ENCODE peak calls at places on chromosomes 12 and 14, in ten cellular contexts. L is right atrium auricular region, H is thyroid gland, K is lower lobe of right lung, N is Panc1, V is body of pancreas, B is ascending aorta, R is keratinocyte, T is pancreas, M is fibroblast of lung. G is an unnamed sample. For H3K4me1, the result is how much of the 10 kb centered on the place peaks cover.

GRCh38 chr12:24695657-24696329 is 253.1 kb downstream of the BCAT1 start:
- DNase-seq in L (no peak), H (peak), K (no peak), N (no peak), V (no peak), B (no peak), R (no peak), T (no peak), M (peak), G (no peak)

GRCh38 chr12:121866331-121866730 is 7.7 kb upstream of the HPD start:
- DNase-seq in L (no peak), H (no peak), K (no peak), N (no peak), V (no peak), B (no peak), R (no peak), T (no peak), M (no peak), G (no peak)

GRCh38 chr12:77751939-77752338 is 78.8 kb upstream of the NAV3 start:
- DNase-seq in L (no peak), H (no peak), K (no peak), N (no peak), V (no peak), B (no peak), R (no peak), T (no peak), M (peak), G (no peak)

GRCh38 chr14:52121441-52121840 is 52.6 kb upstream of the NID2 start:
- DNase-seq in L (no peak), H (no peak), K (no peak), N (no peak), V (no peak), B (no peak), R (no peak), T (no peak), M (no peak), G (no peak)

GRCh38 chr14:104802913-104803184 is 1.9 kb downstream of the ZBTB42 start:
- DNase-seq in L (no peak), H (no peak), K (no peak), N (no peak), V (no peak), B (no peak), R (no peak), T (no peak), M (no peak), G (no peak)

GRCh38 chr12:114668151-114668891 is 15.7 kb downstream of the TBX3 start:
- DNase-seq in L (peak), H (peak), K (peak), N (no peak), V (peak), B (peak), R (peak), T (peak), M (peak), G (peak)

GRCh38 chr14:104731249-104731924 is 7.4 kb downstream of the ADSS1 start:
- DNase-seq in L (no peak), H (no peak), K (no peak), N (no peak), V (no peak), B (no peak), R (no peak), T (no peak), M (no peak), G (no peak)

GRCh38 chr12:867905-868304 is 81.6 kb downstream of the RAD52 start:
- DNase-seq in L (no peak), H (no peak), K (no peak), N (no peak), V (no peak), B (no peak), R (no peak), T (no peak), M (no peak), G (no peak)

GRCh38 chr12:27333311-27334009 is 824 bp downstream of the BMAL2 start:
- DNase-seq in L (no peak), H (peak), K (peak), N (no peak), V (peak), B (no peak), R (no peak), T (peak), M (no peak), G (peak)

GRCh38 chr12:109999983-110000505 is 814 bp downstream of the ANKRD13A start:
- DNase-seq in L (no peak), H (peak), K (peak), N (no peak), V (peak), B (peak), R (no peak), T (peak), M (peak), G (no peak)

GRCh38 chr14:36661506-36662257 is at the start of gene PAX9:
- DNase-seq in L (no peak), H (peak), K (peak), N (peak), V (peak), B (no peak), R (peak), T (peak), M (peak), G (peak)

GRCh38 chr14:89486961-89487360 is 69.9 kb upstream of the FOXN3 start:
- DNase-seq in L (no peak), H (no peak), K (no peak), N (no peak), V (no peak), B (no peak), R (no peak), T (no peak), M (no peak), G (no peak)

GRCh38 chr14:44372807-44373497 is 134.1 kb downstream of the FSCB start:
- DNase-seq in L (no peak), H (no peak), K (no peak), N (no peak), V (no peak), B (no peak), R (no peak), T (no peak), M (no peak), G (no peak)

GRCh38 chr12:47938093-47938492 is 25.3 kb upstream of the TMEM106C start:
- DNase-seq in L (no peak), H (no peak), K (no peak), N (no peak), V (no peak), B (no peak), R (no peak), T (no peak), M (peak), G (no peak)

GRCh38 chr14:76311410-76311758 is 64.6 kb upstream of the ESRRB start:
- DNase-seq in L (no peak), H (no peak), K (no peak), N (no peak), V (no peak), B (no peak), R (no peak), T (no peak), M (no peak), G (no peak)

GRCh38 chr12:89783321-89784060 is 74.9 kb upstream of the ATP2B1 start:
- DNase-seq in L (no peak), H (no peak), K (no peak), N (no peak), V (no peak), B (no peak), R (no peak), T (no peak), M (peak), G (no peak)

GRCh38 chr12:108312885-108313203 is 26.3 kb downstream of the CMKLR1 start:
- DNase-seq in L (no peak), H (peak), K (peak), N (no peak), V (peak), B (peak), R (no peak), T (no peak), M (no peak), G (peak)

GRCh38 chr14:23550827-23551265 is 719 bp downstream of the ZFHX2 start:
- DNase-seq in L (no peak), H (no peak), K (peak), N (no peak), V (no peak), B (no peak), R (no peak), T (peak), M (no peak), G (no peak)

GRCh38 chr14:31024577-31025334 is 693 bp upstream of the AP4S1 start:
- DNase-seq in L (no peak), H (no peak), K (no peak), N (no peak), V (no peak), B (no peak), R (no peak), T (no peak), M (peak), G (no peak)

GRCh38 chr12:26434299-26434915 is 239.0 kb downstream of the SSPN start:
- DNase-seq in L (no peak), H (peak), K (no peak), N (peak), V (peak), B (no peak), R (peak), T (no peak), M (peak), G (no peak)

GRCh38 chr14:99745307-99745951 is 47.8 kb upstream of the EML1 start:
- DNase-seq in L (no peak), H (no peak), K (peak), N (no peak), V (no peak), B (no peak), R (no peak), T (no peak), M (peak), G (no peak)

GRCh38 chr12:101939856-101940265 is 62.5 kb downstream of the DRAM1 start:
- DNase-seq in L (peak), H (peak), K (no peak), N (peak), V (peak), B (peak), R (peak), T (no peak), M (peak), G (no peak)

GRCh38 chr12:14795028-14795448 is 8.2 kb downstream of the WBP11 start:
- DNase-seq in L (no peak), H (no peak), K (no peak), N (no peak), V (no peak), B (no peak), R (no peak), T (no peak), M (no peak), G (no peak)

GRCh38 chr14:89767861-89768268 is 186.7 kb downstream of the EFCAB11 start:
- DNase-seq in L (no peak), H (peak), K (no peak), N (peak), V (peak), B (no peak), R (no peak), T (no peak), M (peak), G (no peak)

GRCh38 chr14:20512139-20512905 is 7.0 kb downstream of the RNASE10 start:
- DNase-seq in L (no peak), H (no peak), K (no peak), N (no peak), V (no peak), B (no peak), R (no peak), T (no peak), M (no peak), G (no peak)

GRCh38 chr14:41167040-41167439 is 439.6 kb upstream of the LRFN5 start:
- DNase-seq in L (no peak), H (no peak), K (no peak), N (no peak), V (no peak), B (no peak), R (no peak), T (no peak), M (no peak), G (no peak)

GRCh38 chr12:32874926-32875325 is 21.7 kb downstream of the PKP2 start:
- DNase-seq in L (no peak), H (no peak), K (no peak), N (no peak), V (no peak), B (no peak), R (no peak), T (no peak), M (no peak), G (no peak)

GRCh38 chr12:88570103-88570502 is 10.2 kb downstream of the KITLG start:
- DNase-seq in L (no peak), H (no peak), K (no peak), N (no peak), V (no peak), B (no peak), R (no peak), T (no peak), M (peak), G (no peak)

GRCh38 chr12:25248732-25249131 is 2.0 kb downstream of the KRAS start:
- DNase-seq in L (no peak), H (no peak), K (no peak), N (no peak), V (no peak), B (no peak), R (no peak), T (no peak), M (no peak), G (no peak)

GRCh38 chr14:99538275-99538674 is 57.1 kb downstream of the CCNK start:
- DNase-seq in L (no peak), H (peak), K (no peak), N (no peak), V (no peak), B (no peak), R (no peak), T (no peak), M (peak), G (no peak)

GRCh38 chr12:116385486-116386217 is 108.2 kb upstream of the MED13L start:
- DNase-seq in L (no peak), H (no peak), K (no peak), N (no peak), V (no peak), B (no peak), R (no peak), T (no peak), M (no peak), G (no peak)

GRCh38 chr14:38201137-38201828 is 6.4 kb upstream of the SSTR1 start:
- DNase-seq in L (no peak), H (no peak), K (no peak), N (no peak), V (no peak), B (no peak), R (peak), T (no peak), M (no peak), G (no peak)

GRCh38 chr14:68519788-68520187 is 273.1 kb downstream of the ZFP36L1 start:
- DNase-seq in L (no peak), H (no peak), K (no peak), N (no peak), V (no peak), B (no peak), R (no peak), T (no peak), M (no peak), G (no peak)

GRCh38 chr12:5691943-5692342 is 253.1 kb downstream of the ANO2 start:
- DNase-seq in L (no peak), H (no peak), K (no peak), N (no peak), V (no peak), B (no peak), R (no peak), T (no peak), M (no peak), G (no peak)

GRCh38 chr12:113475451-113476085 is 3.9 kb upstream of the LHX5 start:
- DNase-seq in L (no peak), H (no peak), K (no peak), N (no peak), V (no peak), B (no peak), R (no peak), T (no peak), M (no peak), G (no peak)

GRCh38 chr12:82874935-82875334 is 188.2 kb downstream of the TMTC2 start:
- DNase-seq in L (no peak), H (no peak), K (no peak), N (no peak), V (no peak), B (no peak), R (no peak), T (no peak), M (peak), G (no peak)

GRCh38 chr14:71855399-71856036 is 76.7 kb upstream of the RGS6 start:
- DNase-seq in L (peak), H (peak), K (peak), N (peak), V (peak), B (peak), R (peak), T (peak), M (peak), G (peak)

GRCh38 chr12:124504273-124505000 is 63.0 kb downstream of the NCOR2 start:
- DNase-seq in L (no peak), H (no peak), K (no peak), N (no peak), V (no peak), B (no peak), R (no peak), T (no peak), M (no peak), G (peak)
- H3K4me1 ChIP-seq in L (under half), H (half or more), K (half or more), N (half or more), V (half or more), B (under half), R (half or more), T (under half), M (under half), G (half or more)

GRCh38 chr14:73744874-73745529 is 30.8 kb upstream of the PNMA1 start:
- DNase-seq in L (no peak), H (peak), K (peak), N (no peak), V (peak), B (no peak), R (peak), T (peak), M (no peak), G (peak)

GRCh38 chr14:73744175-73744867 is 30.1 kb upstream of the PNMA1 start:
- DNase-seq in L (no peak), H (no peak), K (no peak), N (no peak), V (no peak), B (no peak), R (no peak), T (no peak), M (no peak), G (no peak)

GRCh38 chr14:73746540-73747385 is 32.6 kb upstream of the PNMA1 start:
- DNase-seq in L (no peak), H (no peak), K (no peak), N (no peak), V (no peak), B (no peak), R (no peak), T (no peak), M (no peak), G (no peak)

GRCh38 chr14:73747386-73748211 is 33.4 kb upstream of the PNMA1 start:
- DNase-seq in L (no peak), H (no peak), K (no peak), N (no peak), V (no peak), B (no peak), R (no peak), T (no peak), M (no peak), G (no peak)

DNA sequence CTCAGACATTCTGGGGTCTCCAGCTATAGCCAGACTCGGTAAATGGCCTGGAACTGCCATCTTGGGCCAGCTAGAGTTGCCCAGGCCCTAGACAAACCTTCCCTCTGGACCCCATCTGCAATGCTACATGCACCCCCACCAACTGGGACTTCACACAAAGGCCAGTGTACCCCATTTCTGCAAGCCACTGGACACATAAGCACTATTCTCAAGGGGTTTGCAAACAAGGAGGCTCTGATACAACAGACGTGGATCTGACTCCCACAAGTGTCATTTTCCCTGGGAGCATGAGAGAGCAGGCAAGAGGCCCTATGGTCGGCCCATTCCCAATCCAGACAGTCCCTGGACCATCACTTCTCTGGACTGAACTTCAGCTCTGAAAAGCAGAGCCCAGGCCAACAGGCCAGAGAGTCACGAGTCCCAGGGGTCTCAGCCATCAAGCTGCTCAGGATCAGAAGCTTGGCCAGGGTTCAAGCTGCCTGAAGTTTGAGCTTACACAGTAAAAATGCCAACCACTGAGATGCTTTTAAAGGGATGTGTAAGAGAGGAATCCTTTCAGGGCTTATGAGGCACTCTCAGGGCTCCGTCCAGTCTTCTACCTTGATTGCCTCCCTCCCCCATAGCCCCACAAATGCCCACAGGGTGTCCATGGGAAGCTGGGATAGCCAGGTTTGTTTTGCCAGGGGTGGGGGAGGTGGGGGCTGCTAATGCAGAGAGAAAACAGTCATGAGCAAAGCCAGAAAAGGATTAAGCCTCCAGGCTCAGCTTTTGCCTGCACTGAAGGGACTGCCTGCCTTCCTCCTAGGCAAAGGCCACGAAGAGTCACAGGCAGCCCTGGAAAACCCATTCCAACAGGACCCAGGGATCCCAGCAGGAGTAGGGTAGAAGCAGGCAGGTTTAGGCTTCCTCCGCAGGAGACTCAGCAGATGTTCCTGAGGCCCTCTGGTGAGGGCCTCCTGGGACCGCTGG is 31.7 kb upstream of the PNMA1 start:
- DNase-seq in L (no peak), H (no peak), K (no peak), N (no peak), V (no peak), B (no peak), R (no peak), T (no peak), M (no peak), G (no peak)
- H3K4me1 ChIP-seq in L (under half), H (half or more), K (half or more), N (half or more), V (half or more), B (half or more), R (half or more), T (under half), M (half or more), G (half or more)

DNA sequence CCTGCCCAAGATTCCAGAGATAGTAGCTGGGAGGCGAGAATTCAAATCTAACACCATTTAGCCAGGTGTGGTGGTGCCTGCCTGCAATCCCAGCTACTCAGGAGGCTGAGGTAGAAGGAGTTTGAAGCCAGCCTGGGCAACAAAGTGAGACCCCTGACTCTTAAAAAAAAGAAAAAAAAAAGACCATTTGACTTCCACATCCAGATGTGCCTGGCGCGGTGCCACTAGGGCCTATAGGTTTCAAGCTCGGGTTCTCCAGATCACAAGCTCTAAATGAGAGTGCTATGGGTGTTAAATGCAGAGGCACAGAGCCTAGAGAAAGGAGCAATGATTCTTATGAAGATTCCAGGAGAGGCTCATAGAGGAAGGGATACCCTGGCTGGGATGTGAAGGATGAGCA is 22.5 kb downstream of the SYNE3 start:
- DNase-seq in L (no peak), H (no peak), K (no peak), N (no peak), V (no peak), B (no peak), R (no peak), T (no peak), M (no peak), G (no peak)
- H3K4me1 ChIP-seq in L (under half), H (half or more), K (half or more), N (under half), V (under half), B (half or more), R (under half), T (under half), M (under half), G (under half)

GRCh38 chr14:98175881-98176280 is 1096.1 kb downstream of the BCL11B start:
- DNase-seq in L (no peak), H (no peak), K (no peak), N (no peak), V (no peak), B (no peak), R (no peak), T (no peak), M (no peak), G (no peak)

GRCh38 chr14:98176910-98177309 is 1095.1 kb downstream of the BCL11B start:
- DNase-seq in L (no peak), H (no peak), K (no peak), N (no peak), V (no peak), B (no peak), R (no peak), T (no peak), M (no peak), G (no peak)

GRCh38 chr14:98174031-98174430 is 1098.0 kb downstream of the BCL11B start:
- DNase-seq in L (no peak), H (no peak), K (no peak), N (no peak), V (no peak), B (no peak), R (no peak), T (no peak), M (no peak), G (no peak)

GRCh38 chr14:98177551-98177950 is 1094.4 kb downstream of the BCL11B start:
- DNase-seq in L (no peak), H (no peak), K (no peak), N (no peak), V (no peak), B (no peak), R (no peak), T (no peak), M (no peak), G (no peak)

DNA sequence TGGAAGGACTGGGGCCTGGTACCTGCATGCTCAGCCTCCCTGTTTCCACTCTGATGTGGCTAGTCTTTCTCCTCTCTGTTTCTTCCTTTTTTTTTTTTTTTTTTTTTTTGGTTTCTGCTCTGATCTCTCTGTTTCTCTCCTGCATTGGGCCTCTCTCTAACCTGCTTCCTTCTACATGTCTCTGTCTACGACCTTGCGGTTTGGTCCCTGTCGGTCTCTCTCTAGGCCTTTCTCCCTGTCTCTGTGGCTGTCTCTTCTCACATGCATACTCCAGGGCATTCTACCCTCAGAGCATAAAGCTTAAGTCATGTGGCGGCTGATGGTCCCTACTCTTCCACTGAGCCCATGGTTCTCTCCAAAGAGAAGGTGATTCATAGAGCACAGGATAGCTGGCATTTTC is 1096.6 kb downstream of the BCL11B start:
- DNase-seq in L (no peak), H (no peak), K (no peak), N (no peak), V (no peak), B (no peak), R (no peak), T (no peak), M (no peak), G (no peak)
- H3K4me1 ChIP-seq in L (under half), H (under half), K (under half), N (under half), V (under half), B (under half), R (under half), T (under half), M (under half), G (under half)

G was measured in psoas muscle.